ENCODE peak calls at places on chromosomes 12 and 14, in nine cellular contexts. P, B, L, V, K, D, M, G and S are unnamed samples.

GRCh38 chr12:112539221-112539620 is 120.5 kb downstream of the PTPN11 start:
- DNase-seq in D (no peak), P (no peak), B (no peak), M (no peak), K (no peak), V (no peak), L (no peak), G (no peak), S (no peak)

GRCh38 chr12:104237930-104238329 is 22.4 kb downstream of the TXNRD1 start:
- DNase-seq in D (no peak), L (no peak), V (no peak), B (no peak), G (no peak), P (no peak), M (no peak), K (no peak), S (no peak)

GRCh38 chr12:102871014-102871413 is 46.0 kb downstream of the PAH start:
- DNase-seq in G (no peak), K (no peak), B (no peak), L (no peak), P (no peak), V (no peak), D (no peak), M (no peak), S (no peak)

GRCh38 chr12:22543246-22544037 is 900 bp downstream of the C2CD5 start:
- DNase-seq in G (peak; percentile 83), B (peak; percentile 93), M (peak; percentile 60), D (peak; percentile 18), K (peak; percentile 58), L (peak; percentile 8), P (no peak), V (peak; percentile 39), S (peak; percentile 74)

GRCh38 chr12:119808441-119808840 is 68.7 kb downstream of the CIT start:
- DNase-seq in P (no peak), K (no peak), M (no peak), B (no peak), D (no peak), G (no peak), V (no peak), L (peak; percentile 32), S (no peak)

GRCh38 chr14:104681689-104682074 is 7.7 kb upstream of the INF2 start:
- DNase-seq in P (peak; percentile 85), L (peak; percentile 81), D (peak; percentile 68), K (peak; percentile 92), M (peak; percentile 92), G (no peak), B (peak; percentile 88), V (peak; percentile 89), S (peak; percentile 96)

GRCh38 chr12:117272690-117273089 is 82.4 kb upstream of the FBXO21 start:
- DNase-seq in P (no peak), M (no peak), K (no peak), L (no peak), G (no peak), V (no peak), D (no peak), B (no peak), S (peak; percentile 4)

GRCh38 chr14:86462193-86462592 is 932.2 kb downstream of the FLRT2 start:
- DNase-seq in L (peak; percentile 30), K (no peak), M (no peak), V (no peak), G (no peak), B (no peak), D (no peak), P (no peak), S (no peak)

GRCh38 chr12:24664151-24664550 is 284.8 kb downstream of the BCAT1 start:
- DNase-seq in B (no peak), G (no peak), K (no peak), M (no peak), D (no peak), L (peak; percentile 33), P (no peak), V (no peak), S (no peak)

GRCh38 chr14:99687284-99688209 is 3.4 kb downstream of the CYP46A1 start:
- DNase-seq in K (no peak), M (no peak), D (no peak), B (no peak), V (no peak), G (peak; percentile 71), P (no peak), L (no peak), S (peak; percentile 57)

GRCh38 chr14:103031956-103032355 is 25.4 kb downstream of the CDC42BPB start:
- DNase-seq in P (no peak), V (no peak), K (peak; percentile 44), B (peak; percentile 49), M (no peak), G (no peak), L (no peak), D (no peak), S (no peak)

GRCh38 chr12:44779766-44780165 is 96.3 kb downstream of the NELL2 start:
- DNase-seq in L (no peak), M (no peak), B (no peak), P (no peak), G (no peak), D (no peak), K (no peak), V (no peak), S (no peak)

GRCh38 chr12:39619660-39620433 is at the start of gene ABCD2:
- DNase-seq in G (peak; percentile 81), V (peak; percentile 84), K (peak; percentile 31), B (peak; percentile 85), D (peak; percentile 28), L (peak; percentile 58), P (peak; percentile 32), M (peak; percentile 73), S (peak; percentile 87)
- TF ChIP-seq POLR2A in G (no peak), V (peak; percentile 72), K (no peak), B (no peak), D (no peak), L (no peak), P (no peak), M (no peak), S (no peak)

GRCh38 chr12:2598001-2598400 is 196.8 kb upstream of the FKBP4 start:
- DNase-seq in G (no peak), K (no peak), L (no peak), V (no peak), M (no peak), B (no peak), P (no peak), D (no peak), S (no peak)
- H3K36me3 ChIP-seq in G (peaks cover 14% of the 10 kb centered on the region), K (peaks cover 5% of the 10 kb centered on the region), L (peaks cover 34% of the 10 kb centered on the region), V (no peaks in the 10 kb centered on the region), M (peaks cover 29% of the 10 kb centered on the region), B (no peaks in the 10 kb centered on the region), P (no peaks in the 10 kb centered on the region), D (no peaks in the 10 kb centered on the region), S (peaks cover 100% of the 10 kb centered on the region)

GRCh38 chr12:121115530-121115929 is 17.1 kb upstream of the P2RX7 start:
- DNase-seq in K (no peak), D (no peak), V (no peak), L (no peak), M (no peak), B (no peak), G (no peak), P (no peak), S (no peak)
- TF ChIP-seq POLR2A in K (no peak), D (no peak), V (no peak), L (no peak), M (no peak), B (no peak), G (no peak), P (no peak), S (no peak)

GRCh38 chr14:94116701-94117100 is 6.2 kb downstream of the IFI27 start:
- DNase-seq in V (no peak), M (no peak), G (peak; percentile 48), L (no peak), B (no peak), D (no peak), P (no peak), K (peak; percentile 16), S (peak; percentile 48)
- H3K36me3 ChIP-seq in V (no peaks in the 10 kb centered on the region), M (no peaks in the 10 kb centered on the region), G (no peaks in the 10 kb centered on the region), L (no peaks in the 10 kb centered on the region), B (no peaks in the 10 kb centered on the region), D (no peaks in the 10 kb centered on the region), P (no peaks in the 10 kb centered on the region), K (no peaks in the 10 kb centered on the region), S (no peaks in the 10 kb centered on the region)

GRCh38 chr12:55972045-55972843 is 1.6 kb upstream of the RAB5B start:
- DNase-seq in D (no peak), P (no peak), B (no peak), M (no peak), G (no peak), K (no peak), V (no peak), L (peak; percentile 84), S (peak; percentile 40)

GRCh38 chr12:55973598-55974307 is at the start of gene RAB5B:
- DNase-seq in P (peak; percentile 99), L (peak; percentile 100), K (peak; percentile 99), D (peak; percentile 99), M (peak; percentile 100), V (peak; percentile 100), G (peak; percentile 100), B (peak; percentile 99), S (peak; percentile 100)

GRCh38 chr12:55974308-55974724 is 438 bp downstream of the RAB5B start:
- DNase-seq in K (peak; percentile 54), M (peak; percentile 65), P (no peak), L (peak; percentile 45), B (no peak), D (no peak), G (no peak), V (no peak), S (peak; percentile 82)

GRCh38 chr12:55970775-55971174 is 3.1 kb upstream of the RAB5B start:
- DNase-seq in K (no peak), P (no peak), B (no peak), L (peak; percentile 85), V (no peak), D (no peak), G (no peak), M (no peak), S (no peak)

GRCh38 chr12:55972906-55973597 is 826 bp upstream of the RAB5B start:
- DNase-seq in M (no peak), L (peak; percentile 53), D (no peak), P (no peak), V (no peak), G (no peak), B (no peak), K (no peak), S (no peak)
- TF ChIP-seq POLR2A in M (no peak), L (peak; percentile 84), D (peak; percentile 51), P (peak; percentile 65), V (peak; percentile 90), G (no peak), B (no peak), K (no peak), S (peak; percentile 85)

DNA sequence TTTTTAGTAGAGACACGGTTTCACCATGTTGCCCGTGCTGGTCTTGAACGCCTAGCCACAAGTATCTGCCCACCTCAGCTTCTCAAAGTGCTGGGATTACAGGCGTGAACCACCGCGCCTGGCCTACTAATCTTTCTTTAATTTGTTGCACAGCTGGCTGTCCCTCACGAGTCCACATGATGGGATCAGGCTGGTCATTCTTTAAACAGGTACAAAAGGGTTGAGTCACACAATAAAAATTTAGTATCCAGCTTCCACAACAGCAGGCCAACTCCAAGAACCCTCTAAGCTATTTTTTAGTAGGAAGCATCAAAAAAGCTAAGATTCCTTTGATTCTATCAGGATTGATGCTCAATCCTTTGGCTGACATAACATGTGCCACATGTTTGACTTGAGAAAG is 17.8 kb downstream of the SINHCAF start:
- DNase-seq in G (no peak), K (no peak), L (no peak), V (no peak), D (no peak), M (no peak), P (no peak), B (no peak), S (no peak)
- H3K36me3 ChIP-seq in G (peaks cover 15% of the 10 kb centered on the region), K (peaks cover 20% of the 10 kb centered on the region), L (peaks cover 10% of the 10 kb centered on the region), V (no peaks in the 10 kb centered on the region), D (no peaks in the 10 kb centered on the region), M (peaks cover 15% of the 10 kb centered on the region), P (no peaks in the 10 kb centered on the region), B (no peaks in the 10 kb centered on the region), S (no peaks in the 10 kb centered on the region)